ENCODE peak calls at places on chromosome 11, in eight cellular contexts. I, Z, R, S, Y, B, H and L are unnamed samples.

GRCh38 chr11:35116245-35116644 is 22.7 kb upstream of the CD44 start:
- DNase-seq in Z (no peak), Y (no peak), H (no peak), I (no peak), B (no peak), S (peak), R (no peak), L (peak)

GRCh38 chr11:86395061-86395551 is 20.4 kb downstream of the CCDC81 start:
- DNase-seq in Z (no peak), Y (no peak), I (no peak), R (peak), S (no peak), B (no peak), H (peak), L (no peak)

GRCh38 chr11:108906826-108907225 is 242.0 kb downstream of the DDX10 start:
- DNase-seq in S (no peak), Y (no peak), B (no peak), I (no peak), Z (no peak), H (no peak), R (no peak), L (no peak)

GRCh38 chr11:69487849-69488542 is 6.5 kb downstream of the LINC01488 start:
- DNase-seq in H (no peak), S (no peak), Z (no peak), R (no peak), I (peak), B (no peak), Y (no peak), L (no peak)

GRCh38 chr11:17556999-17557398 is 9.9 kb downstream of the OTOG start:
- DNase-seq in H (no peak), B (no peak), R (no peak), S (no peak), I (no peak), Y (no peak), Z (no peak), L (no peak)

GRCh38 chr11:109851780-109852390 is 241.3 kb upstream of the ZC3H12C start:
- DNase-seq in R (no peak), I (no peak), Z (no peak), B (no peak), S (no peak), Y (no peak), H (peak), L (no peak)

GRCh38 chr11:61783717-61784505 is 8.5 kb downstream of the TMEM258 start:
- DNase-seq in Z (no peak), I (no peak), H (no peak), R (no peak), B (no peak), Y (no peak), S (no peak), L (no peak)

GRCh38 chr11:59403546-59403945 is 22.7 kb downstream of the OR5A2 start:
- DNase-seq in B (no peak), Y (no peak), H (no peak), Z (no peak), I (no peak), S (no peak), R (no peak), L (no peak)

GRCh38 chr11:108853864-108854263 is 189.0 kb downstream of the DDX10 start:
- DNase-seq in R (no peak), S (no peak), Y (no peak), B (no peak), Z (no peak), I (no peak), H (no peak), L (peak)

GRCh38 chr11:119671048-119671447 is 58.0 kb downstream of the NECTIN1 start:
- DNase-seq in H (peak), B (no peak), Y (no peak), I (peak), R (peak), S (no peak), Z (peak), L (no peak)

GRCh38 chr11:18853086-18853720 is 61.6 kb upstream of the PTPN5 start:
- DNase-seq in S (peak), H (peak), B (no peak), I (no peak), Y (no peak), Z (no peak), R (no peak), L (peak)

GRCh38 chr11:128279861-128280260 is 307.5 kb downstream of the ETS1 start:
- DNase-seq in Z (no peak), S (peak), B (no peak), H (no peak), Y (no peak), I (no peak), R (peak), L (peak)

GRCh38 chr11:6111635-6112034 is 4.2 kb downstream of the OR56B4 start:
- DNase-seq in B (no peak), I (no peak), Y (no peak), H (no peak), Z (no peak), S (no peak), R (no peak), L (no peak)

GRCh38 chr11:3841426-3842304 is 906 bp upstream of the RHOG start:
- DNase-seq in Y (peak), Z (peak), S (peak), I (peak), R (peak), H (peak), B (peak), L (no peak)

GRCh38 chr11:548700-549603 is 11.6 kb downstream of the LMNTD2 start:
- DNase-seq in Y (no peak), S (no peak), Z (no peak), H (no peak), R (no peak), B (no peak), I (peak), L (no peak)

GRCh38 chr11:126561327-126561893 is 205.9 kb downstream of the ST3GAL4 start:
- DNase-seq in R (no peak), H (peak), I (no peak), Y (peak), B (no peak), S (peak), Z (peak), L (no peak)

GRCh38 chr11:134038897-134039470 is 29.9 kb upstream of the JAM3 start:
- DNase-seq in Y (no peak), B (no peak), Z (no peak), R (no peak), S (no peak), I (no peak), H (no peak), L (no peak)

GRCh38 chr11:128719556-128719824 is 25.6 kb downstream of the FLI1 start:
- DNase-seq in I (no peak), Y (no peak), Z (no peak), R (no peak), B (no peak), S (no peak), H (no peak), L (no peak)

GRCh38 chr11:84173078-84173477 is 886.9 kb upstream of the CCDC90B start:
- DNase-seq in H (no peak), R (no peak), I (no peak), Y (no peak), B (no peak), Z (no peak), S (no peak), L (no peak)

GRCh38 chr11:74926304-74927030 is 22.4 kb downstream of the XRRA1 start:
- DNase-seq in B (no peak), H (no peak), R (no peak), S (no peak), I (no peak), Y (no peak), Z (no peak), L (no peak)

GRCh38 chr11:103877221-103877620 is 159.2 kb upstream of the DDI1 start:
- DNase-seq in R (no peak), B (no peak), I (no peak), H (no peak), Z (no peak), S (no peak), Y (no peak), L (no peak)

GRCh38 chr11:96272542-96273306 is 70.3 kb downstream of the MAML2 start:
- DNase-seq in H (peak), I (no peak), R (no peak), Y (no peak), Z (no peak), S (no peak), B (no peak), L (peak)

GRCh38 chr11:68282141-68282860 is 10.5 kb upstream of the C11orf24 start:
- DNase-seq in I (no peak), Y (peak), S (peak), H (no peak), Z (no peak), R (no peak), B (no peak), L (peak)

GRCh38 chr11:96019810-96020747 is 96.2 kb upstream of the MTMR2 start:
- DNase-seq in R (no peak), Y (no peak), S (no peak), H (no peak), Z (no peak), I (no peak), B (no peak), L (no peak)

GRCh38 chr11:128158860-128159259 is 428.5 kb downstream of the ETS1 start:
- DNase-seq in B (no peak), Z (no peak), I (no peak), S (no peak), H (no peak), R (no peak), Y (no peak), L (no peak)

GRCh38 chr11:45092901-45093760 is 53.3 kb upstream of the PRDM11 start:
- DNase-seq in I (no peak), H (no peak), R (no peak), B (no peak), Z (no peak), S (no peak), Y (no peak), L (peak)

GRCh38 chr11:68890490-68891231 is 13.0 kb downstream of the MRPL21 start:
- DNase-seq in H (peak), S (no peak), R (peak), Z (no peak), Y (no peak), I (peak), B (no peak), L (no peak)

GRCh38 chr11:77557553-77557952 is 32.2 kb upstream of the AQP11 start:
- DNase-seq in S (no peak), H (peak), Z (no peak), Y (no peak), I (no peak), B (no peak), R (no peak), L (no peak)

GRCh38 chr11:132072044-132072879 is 701.8 kb downstream of the NTM start:
- DNase-seq in I (no peak), B (no peak), S (peak), Y (no peak), R (no peak), Z (peak), H (no peak), L (peak)

GRCh38 chr11:111729441-111729840 is 36.7 kb downstream of the PPP2R1B start:
- DNase-seq in Z (no peak), R (no peak), H (no peak), I (no peak), Y (no peak), S (no peak), B (no peak), L (no peak)

GRCh38 chr11:97614571-97614970 is 1224.8 kb downstream of the JRKL start:
- DNase-seq in Y (no peak), Z (no peak), H (no peak), R (no peak), B (no peak), I (no peak), S (no peak), L (no peak)

GRCh38 chr11:97607301-97608000 is 1217.6 kb downstream of the JRKL start:
- DNase-seq in I (no peak), Z (no peak), Y (no peak), B (no peak), R (no peak), S (no peak), H (no peak), L (no peak)

GRCh38 chr11:97611345-97611744 is 1221.5 kb downstream of the JRKL start:
- DNase-seq in R (no peak), I (no peak), S (no peak), B (no peak), Y (no peak), Z (no peak), H (no peak), L (no peak)

GRCh38 chr11:97610000-97610399 is 1220.2 kb downstream of the JRKL start:
- DNase-seq in H (no peak), Z (no peak), B (no peak), S (no peak), R (no peak), I (no peak), Y (no peak), L (no peak)

DNA sequence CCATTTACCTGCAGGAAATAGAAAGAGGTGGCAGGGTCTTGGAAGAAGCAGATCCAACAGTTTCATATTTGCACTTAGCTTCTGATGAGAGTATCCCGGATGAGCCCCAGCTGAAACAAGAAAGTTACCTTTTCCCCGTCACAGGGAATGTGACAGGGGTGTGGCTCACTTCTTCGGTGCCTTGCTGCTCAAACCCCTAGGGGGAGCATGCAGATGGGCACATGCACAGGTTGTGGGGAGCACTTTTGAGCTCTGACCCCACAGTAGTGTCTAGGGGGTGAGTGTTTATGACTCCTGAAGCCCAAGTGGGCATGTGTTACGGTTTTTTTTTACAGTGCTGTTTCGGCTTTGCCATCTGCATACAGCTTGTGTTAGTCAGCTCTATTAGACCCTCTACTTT is 1221.0 kb downstream of the JRKL start:
- DNase-seq in H (no peak), I (no peak), B (no peak), R (no peak), S (no peak), Y (no peak), Z (no peak), L (no peak)
- H3K27ac ChIP-seq in H (no peak), I (no peak), B (no peak), R (no peak), S (no peak), Y (no peak), Z (no peak), L (no peak)

GRCh38 chr11:43941257-43941879 is 1.1 kb upstream of the C11orf96 start:
- DNase-seq in Y (no peak), S (no peak), R (no peak), B (no peak), Z (no peak), I (no peak), H (no peak), L (no peak)
- H3K27ac ChIP-seq in Y (no peak), S (no peak), R (peak), B (no peak), Z (no peak), I (no peak), H (no peak), L (no peak)

GRCh38 chr11:8019671-8020597 is 32.8 kb downstream of the EIF3F start:
- DNase-seq in S (peak), I (peak), H (peak), Z (no peak), Y (no peak), B (peak), R (no peak), L (no peak)
- H3K27ac ChIP-seq in S (no peak), I (no peak), H (no peak), Z (no peak), Y (no peak), B (peak), R (peak), L (no peak)

GRCh38 chr11:14520086-14520901 is at the start of gene PSMA1:
- DNase-seq in R (peak), H (peak), Y (peak), S (peak), I (peak), Z (peak), B (peak), L (peak)
- H3K27ac ChIP-seq in R (peak), H (peak), Y (peak), S (peak), I (peak), Z (peak), B (peak), L (peak)

DNA sequence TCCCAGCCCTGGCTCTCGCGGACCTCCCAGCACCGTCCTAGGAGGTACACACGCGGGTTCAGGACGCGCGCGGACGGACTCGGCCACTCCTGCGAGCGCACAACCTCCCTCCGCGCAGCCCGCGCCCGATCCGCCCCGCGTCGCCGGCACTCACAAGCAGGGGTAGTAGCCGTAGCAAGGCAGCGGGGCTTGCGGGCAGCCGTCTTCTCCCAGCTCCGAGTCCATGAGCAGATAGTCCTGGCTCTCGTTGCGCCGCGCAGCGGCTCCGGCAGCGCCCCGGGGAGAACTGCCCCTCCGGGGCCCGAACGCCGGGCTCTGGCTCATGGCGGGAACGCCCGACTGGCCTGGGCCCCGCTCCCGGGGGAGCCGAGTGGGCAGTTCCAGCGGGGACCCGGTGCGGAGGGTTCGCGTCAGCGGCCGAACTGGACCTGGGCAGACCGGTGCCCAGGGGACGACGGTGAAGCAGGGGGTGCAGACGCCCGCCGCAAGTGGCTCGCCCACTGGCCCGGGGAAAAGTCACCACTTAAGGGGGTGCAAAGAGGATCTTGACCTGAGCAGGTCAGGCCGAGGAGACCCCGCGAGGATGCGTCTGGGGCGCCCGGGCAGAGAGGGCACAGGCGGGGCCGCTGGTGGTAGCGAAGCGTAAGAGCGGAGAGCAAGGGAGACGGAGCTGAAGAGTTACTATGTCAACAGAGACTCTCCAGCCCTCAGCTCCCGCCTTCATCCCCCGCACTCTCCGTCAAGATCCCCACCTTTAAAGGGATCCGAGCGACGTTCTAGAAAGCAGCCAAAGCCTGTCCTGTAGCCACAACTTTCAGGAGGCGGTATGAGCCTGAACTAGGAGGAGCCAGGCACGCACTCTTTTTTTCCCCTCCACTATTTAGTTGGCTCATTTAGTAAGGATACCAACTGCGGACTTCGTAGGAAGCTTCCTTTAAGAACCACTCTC is at the start of gene TRPC6:
- DNase-seq in R (no peak), H (peak), Y (no peak), I (no peak), B (peak), S (peak), Z (no peak), L (peak)
- H3K27ac ChIP-seq in R (peak), H (peak), Y (no peak), I (no peak), B (no peak), S (no peak), Z (no peak), L (no peak)